ENCODE peak calls at places on chromosomes 13 and 19, in five cellular contexts. F is uterus, U is ovary, B is psoas muscle, Z is Peyer's patch. E is an unnamed sample.

GRCh38 chr19:49363265-49364082 is at the start of gene DKKL1:
- DNase-seq in F (peak; percentile 100), U (peak; percentile 100), B (peak; percentile 99), Z (peak; percentile 97), E (peak; percentile 99)

GRCh38 chr13:36752673-36753072 is 66.3 kb upstream of the RFXAP start:
- DNase-seq in F (no peak), U (no peak), B (no peak), Z (no peak), E (no peak)

GRCh38 chr13:33487575-33488243 is 202.2 kb upstream of the STARD13 start:
- DNase-seq in F (no peak), U (no peak), B (no peak), Z (no peak), E (no peak)

GRCh38 chr13:23741879-23742510 is 147.2 kb downstream of the MIPEP start:
- DNase-seq in F (no peak), U (no peak), B (no peak), Z (no peak), E (no peak)

GRCh38 chr13:109500146-109500773 is 286.1 kb downstream of the IRS2 start:
- DNase-seq in F (no peak), U (peak; percentile 36), B (no peak), Z (no peak), E (no peak)

GRCh38 chr19:14218615-14219330 is 12.8 kb upstream of the ADGRL1 start:
- DNase-seq in F (no peak), U (no peak), B (no peak), Z (no peak), E (no peak)

GRCh38 chr19:38877781-38878574 is at the start of gene RINL:
- DNase-seq in F (no peak), U (no peak), B (peak; percentile 50), Z (peak; percentile 89), E (peak; percentile 76)

GRCh38 chr13:113116206-113116800 is 6.3 kb upstream of the F10 start:
- DNase-seq in F (peak; percentile 4), U (no peak), B (no peak), Z (no peak), E (no peak)

GRCh38 chr19:56245062-56245740 is 27.3 kb upstream of the EDDM13 start:
- DNase-seq in F (no peak), U (no peak), B (no peak), Z (no peak), E (no peak)

GRCh38 chr19:49421878-49422202 is 1.4 kb downstream of the PTH2 start:
- DNase-seq in F (no peak), U (no peak), B (no peak), Z (no peak), E (no peak)

GRCh38 chr19:49912965-49913685 is 15.9 kb upstream of the ATF5 start:
- DNase-seq in F (no peak), U (peak; percentile 56), B (no peak), Z (no peak), E (no peak)

GRCh38 chr13:59533561-59534337 is 630.0 kb downstream of the DIAPH3 start:
- DNase-seq in F (no peak), U (no peak), B (no peak), Z (no peak), E (no peak)

GRCh38 chr13:25932353-25932752 is 119.5 kb downstream of the SHISA2 start:
- DNase-seq in F (no peak), U (no peak), B (no peak), Z (no peak), E (no peak)

GRCh38 chr13:42001580-42001979 is 40.7 kb upstream of the VWA8 start:
- DNase-seq in F (peak; percentile 72), U (peak; percentile 56), B (no peak), Z (no peak), E (peak; percentile 66)

GRCh38 chr19:3480383-3481091 is at the start of gene SMIM24:
- DNase-seq in F (no peak), U (no peak), B (no peak), Z (no peak), E (no peak)

GRCh38 chr13:95704510-95704909 is 27.6 kb downstream of the DNAJC3 start:
- DNase-seq in F (no peak), U (no peak), B (no peak), Z (no peak), E (no peak)

GRCh38 chr13:20360835-20361412 is 128.8 kb upstream of the GJB6 start:
- DNase-seq in F (no peak), U (no peak), B (no peak), Z (no peak), E (no peak)

GRCh38 chr19:51207747-51208146 is 17.1 kb upstream of the CD33 start:
- DNase-seq in F (no peak), U (no peak), B (no peak), Z (no peak), E (no peak)

GRCh38 chr19:49827034-49827433 is 8.9 kb downstream of the MED25 start:
- DNase-seq in F (no peak), U (no peak), B (no peak), Z (no peak), E (no peak)

GRCh38 chr19:21586341-21587116 is 81.1 kb downstream of the ZNF429 start:
- DNase-seq in F (no peak), U (peak; percentile 57), B (peak; percentile 71), Z (no peak), E (peak; percentile 70)

GRCh38 chr13:35592457-35592856 is 116.0 kb upstream of the MAB21L1 start:
- DNase-seq in F (no peak), U (no peak), B (no peak), Z (no peak), E (no peak)

GRCh38 chr13:109366521-109366920 is 419.9 kb downstream of the IRS2 start:
- DNase-seq in F (no peak), U (no peak), B (no peak), Z (no peak), E (no peak)

GRCh38 chr13:33761744-33762143 is 56.2 kb upstream of the RFC3 start:
- DNase-seq in F (no peak), U (no peak), B (no peak), Z (no peak), E (no peak)

GRCh38 chr19:8577247-8577646 is at the start of gene MYO1F:
- DNase-seq in F (no peak), U (no peak), B (peak; percentile 70), Z (peak; percentile 81), E (peak; percentile 83)

GRCh38 chr19:30131722-30132291 is 189.8 kb downstream of the URI1 start:
- DNase-seq in F (no peak), U (no peak), B (no peak), Z (no peak), E (peak; percentile 46)

GRCh38 chr19:30135797-30136196 is 193.8 kb downstream of the URI1 start:
- DNase-seq in F (no peak), U (no peak), B (no peak), Z (no peak), E (no peak)

GRCh38 chr19:30135358-30135757 is 193.3 kb downstream of the URI1 start:
- DNase-seq in F (no peak), U (no peak), B (no peak), Z (no peak), E (no peak)

GRCh38 chr19:30132312-30133075 is 190.5 kb downstream of the URI1 start:
- DNase-seq in F (no peak), U (no peak), B (no peak), Z (no peak), E (peak; percentile 43)

GRCh38 chr19:30133803-30134202 is 191.8 kb downstream of the URI1 start:
- DNase-seq in F (no peak), U (no peak), B (no peak), Z (no peak), E (no peak)
- H3K27me3 ChIP-seq in F (no peaks in the 10 kb centered on the region), U (no peaks in the 10 kb centered on the region), B (no peaks in the 10 kb centered on the region), Z (no peaks in the 10 kb centered on the region), E (no peaks in the 10 kb centered on the region)

DNA sequence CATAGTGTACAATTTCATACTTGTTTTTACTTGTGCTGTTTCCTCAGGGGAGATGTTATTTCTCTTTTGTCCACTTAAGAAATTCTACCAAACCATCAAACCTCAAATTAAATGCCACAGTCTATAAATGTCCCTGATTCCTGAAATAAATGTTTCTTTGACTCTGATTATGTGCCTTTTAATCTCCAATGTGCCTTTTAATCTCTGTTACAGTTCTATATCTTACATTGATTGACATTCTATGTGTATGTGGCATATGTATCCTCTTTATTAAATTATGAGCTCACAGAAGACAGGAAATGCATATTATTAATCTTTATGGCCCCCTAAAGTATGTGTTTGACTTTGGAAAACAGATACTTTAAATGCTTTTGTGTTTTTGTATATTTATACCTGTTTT is 404.1 kb downstream of the LIG4 start:
- DNase-seq in F (no peak), U (no peak), B (no peak), Z (no peak), E (no peak)
- H3K4me3 ChIP-seq in F (no peak overlapping the region), U (no peak overlapping the region), B (no peak overlapping the region), Z (no peak overlapping the region), E (no peak overlapping the region)

GRCh38 chr19:30068528-30069395 is 126.7 kb downstream of the URI1 start:
- DNase-seq in F (no peak), U (no peak), B (no peak), Z (no peak), E (no peak)
- H3K27me3 ChIP-seq in F (no peaks in the 10 kb centered on the region), U (no peaks in the 10 kb centered on the region), B (no peaks in the 10 kb centered on the region), Z (no peaks in the 10 kb centered on the region), E (peaks cover 5% of the 10 kb centered on the region)

GRCh38 chr19:867301-867793 is 7.9 kb downstream of the CFD start:
- DNase-seq in F (no peak), U (no peak), B (no peak), Z (no peak), E (no peak)

GRCh38 chr19:870314-870713 is 10.8 kb downstream of the CFD start:
- DNase-seq in F (no peak), U (no peak), B (no peak), Z (no peak), E (no peak)

GRCh38 chr19:867855-868457 is 8.5 kb downstream of the CFD start:
- DNase-seq in F (no peak), U (no peak), B (no peak), Z (no peak), E (no peak)

GRCh38 chr19:869245-870177 is 10.0 kb downstream of the CFD start:
- DNase-seq in F (peak; percentile 94), U (peak; percentile 87), B (peak; percentile 84), Z (no peak), E (no peak)

DNA sequence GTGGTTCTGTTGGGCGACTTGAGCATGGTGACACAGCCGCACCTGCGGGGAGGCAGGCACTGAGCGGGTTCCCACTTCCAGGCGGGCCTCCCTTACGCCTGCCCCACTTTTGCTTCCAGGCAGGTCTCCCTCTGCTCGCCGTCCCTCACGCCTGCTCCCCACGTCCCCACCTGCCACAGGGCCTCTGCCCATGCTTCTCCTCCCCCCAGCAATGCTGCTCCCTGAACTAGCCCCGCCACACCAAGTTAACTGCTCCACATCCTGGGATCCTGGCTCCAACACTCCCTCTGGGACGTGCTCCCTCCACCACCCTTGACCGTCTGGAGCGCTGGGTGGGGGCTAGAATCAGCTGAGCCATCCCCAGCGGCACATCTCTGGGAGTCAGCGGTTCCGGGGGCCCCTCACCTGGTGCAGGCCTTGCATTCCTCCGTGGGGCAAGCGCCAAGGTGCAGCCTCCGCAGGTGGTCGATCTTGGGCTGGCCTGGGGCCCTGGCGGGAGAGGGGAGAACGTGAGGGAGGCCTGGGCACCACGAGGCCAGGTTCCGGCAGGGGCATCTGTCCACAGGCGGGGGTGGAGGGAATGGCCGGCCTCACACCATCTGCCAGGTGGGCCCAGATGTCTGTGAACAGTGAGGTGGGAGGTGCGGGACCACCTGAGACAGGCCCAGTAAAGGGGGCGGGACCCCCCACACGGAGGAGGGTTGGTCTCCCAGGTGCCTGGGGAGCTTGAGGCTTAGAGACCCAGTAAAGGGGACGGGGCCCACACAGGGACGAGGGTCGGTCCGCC is 9.2 kb downstream of the CFD start:
- DNase-seq in F (no peak), U (no peak), B (no peak), Z (no peak), E (no peak)
- H3K4me3 ChIP-seq in F (no peak overlapping the region), U (no peak overlapping the region), B (no peak overlapping the region), Z (no peak overlapping the region), E (no peak overlapping the region)

E was measured in upper lobe of right lung.